ENCODE peak calls at places on chromosomes 12 and 14, in four cellular contexts. P, D, Z and K are unnamed samples.

GRCh38 chr12:92208613-92209121 is 63.0 kb upstream of the BTG1 start:
- DNase-seq in P (peak; percentile 60), D (no peak), Z (peak; percentile 70), K (no peak)

GRCh38 chr14:52906141-52906601 is 44.7 kb downstream of the FERMT2 start:
- DNase-seq in P (peak; percentile 87), D (no peak), Z (peak; percentile 61), K (no peak)

GRCh38 chr12:56840922-56841321 is 77.8 kb downstream of the HSD17B6 start:
- DNase-seq in P (no peak), D (no peak), Z (no peak), K (no peak)

GRCh38 chr12:16037533-16037932 is 126.4 kb downstream of the DERA start:
- DNase-seq in P (no peak), D (no peak), Z (no peak), K (no peak)

GRCh38 chr12:53161119-53161911 is 19.2 kb upstream of the ZNF740 start:
- DNase-seq in D (no peak), P (no peak), Z (no peak), K (no peak)

GRCh38 chr12:54016478-54016964 is 7.7 kb downstream of the HOXC8 start:
- DNase-seq in Z (peak; percentile 84), D (no peak), P (peak; percentile 42), K (no peak)

GRCh38 chr12:79547735-79548347 is 142.9 kb downstream of the PAWR start:
- DNase-seq in Z (peak; percentile 84), P (peak; percentile 81), D (no peak), K (no peak)

GRCh38 chr12:6241495-6241894 is 41.3 kb downstream of the CD9 start:
- DNase-seq in P (no peak), D (no peak), Z (no peak), K (peak; percentile 43)

GRCh38 chr12:104604995-104605675 is 148.4 kb downstream of the CHST11 start:
- DNase-seq in Z (no peak), D (no peak), P (no peak), K (no peak)

GRCh38 chr12:56151672-56152131 is 685 bp upstream of the MYL6B start:
- DNase-seq in D (no peak), P (no peak), Z (peak; percentile 80), K (peak; percentile 84)

GRCh38 chr12:118098456-118098855 is 5.4 kb downstream of the VSIG10 start:
- DNase-seq in D (no peak), P (no peak), Z (no peak), K (no peak)

GRCh38 chr12:119178544-119179334 is at the start of gene HSPB8:
- DNase-seq in D (no peak), P (peak; percentile 96), Z (peak; percentile 76), K (no peak)

GRCh38 chr14:77761205-77761931 is 412 bp upstream of the SNW1 start:
- DNase-seq in P (peak; percentile 96), D (no peak), Z (peak; percentile 66), K (no peak)

GRCh38 chr14:68442828-68443460 is 349.9 kb downstream of the ZFP36L1 start:
- DNase-seq in Z (no peak), D (no peak), P (peak; percentile 74), K (no peak)

GRCh38 chr12:19169222-19169621 is 39.7 kb downstream of the PLEKHA5 start:
- DNase-seq in Z (no peak), D (no peak), P (no peak), K (no peak)

GRCh38 chr14:21097616-21098133 is 780 bp downstream of the ZNF219 start:
- DNase-seq in Z (no peak), P (no peak), D (no peak), K (no peak)

GRCh38 chr12:117919479-117919878 is 49.3 kb downstream of the KSR2 start:
- DNase-seq in Z (no peak), P (no peak), D (no peak), K (no peak)

GRCh38 chr12:5432011-5432400 is at the start of gene NTF3:
- DNase-seq in P (peak; percentile 17), Z (no peak), D (no peak), K (no peak)

GRCh38 chr12:112167031-112167461 is 41.7 kb downstream of the TRAFD1 start:
- DNase-seq in Z (no peak), P (no peak), D (no peak), K (peak; percentile 90)

GRCh38 chr12:2732290-2732689 is 62.5 kb upstream of the FKBP4 start:
- DNase-seq in D (no peak), Z (no peak), P (no peak), K (no peak)

GRCh38 chr14:88437659-88438058 is 52.2 kb downstream of the SPATA7 start:
- DNase-seq in D (no peak), Z (no peak), P (no peak), K (no peak)
- TF ChIP-seq CTCF in D (peak; percentile 41), Z (no peak), P (peak; percentile 22), K (peak; percentile 54)

GRCh38 chr12:20199780-20200179 is 168.6 kb upstream of the PDE3A start:
- DNase-seq in Z (no peak), P (no peak), D (no peak), K (no peak)

GRCh38 chr12:20201733-20202132 is 166.6 kb upstream of the PDE3A start:
- DNase-seq in Z (no peak), P (no peak), D (no peak), K (no peak)

GRCh38 chr12:20194171-20194570 is 174.2 kb upstream of the PDE3A start:
- DNase-seq in D (no peak), P (peak; percentile 42), Z (peak; percentile 48), K (no peak)

DNA sequence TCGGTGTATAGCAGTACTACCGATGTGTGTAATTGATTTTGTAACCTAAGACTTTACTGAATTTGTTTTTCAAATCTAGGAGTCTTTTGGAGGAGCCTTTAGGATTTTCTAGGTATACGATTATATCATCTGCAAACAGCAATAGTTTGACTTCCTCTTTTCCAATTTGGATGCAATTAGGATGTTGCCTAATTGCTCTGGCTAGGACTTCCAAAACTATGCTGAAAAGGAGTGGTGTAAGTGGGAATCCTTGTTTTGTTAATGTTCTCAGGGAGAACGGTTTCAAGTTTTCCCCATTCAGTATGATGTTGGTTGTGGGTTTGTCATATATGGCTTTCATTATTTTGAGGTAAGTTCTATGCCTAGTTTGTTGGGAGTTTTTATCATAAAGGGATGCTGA is 171.6 kb upstream of the PDE3A start:
- DNase-seq in Z (no peak), P (no peak), D (no peak), K (no peak)
- TF ChIP-seq CTCF in Z (no peak), P (no peak), D (no peak), K (no peak)

DNA sequence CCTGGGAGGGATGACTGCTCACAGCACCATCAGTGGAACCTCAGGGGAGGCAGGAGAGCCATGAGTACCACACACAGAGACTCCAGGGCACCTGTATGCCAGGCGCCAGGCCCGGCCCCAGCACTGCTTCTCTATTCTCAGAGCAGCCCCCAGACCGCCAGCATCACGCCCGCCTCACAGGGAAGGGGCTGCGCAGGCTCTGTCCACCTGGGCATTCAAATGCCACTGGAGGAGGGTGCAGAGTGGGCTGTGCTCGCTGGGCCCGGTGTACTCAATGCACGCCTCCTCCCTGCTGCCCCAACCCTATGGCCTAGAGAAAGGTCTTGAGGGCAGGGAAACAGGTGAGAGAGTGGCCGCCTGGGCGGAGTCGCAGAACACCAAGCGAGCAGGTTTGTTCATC is 43.6 kb downstream of the CCDC85C start:
- DNase-seq in P (no peak), Z (no peak), D (no peak), K (no peak)
- TF ChIP-seq CTCF in P (no peak), Z (no peak), D (no peak), K (no peak)

DNA sequence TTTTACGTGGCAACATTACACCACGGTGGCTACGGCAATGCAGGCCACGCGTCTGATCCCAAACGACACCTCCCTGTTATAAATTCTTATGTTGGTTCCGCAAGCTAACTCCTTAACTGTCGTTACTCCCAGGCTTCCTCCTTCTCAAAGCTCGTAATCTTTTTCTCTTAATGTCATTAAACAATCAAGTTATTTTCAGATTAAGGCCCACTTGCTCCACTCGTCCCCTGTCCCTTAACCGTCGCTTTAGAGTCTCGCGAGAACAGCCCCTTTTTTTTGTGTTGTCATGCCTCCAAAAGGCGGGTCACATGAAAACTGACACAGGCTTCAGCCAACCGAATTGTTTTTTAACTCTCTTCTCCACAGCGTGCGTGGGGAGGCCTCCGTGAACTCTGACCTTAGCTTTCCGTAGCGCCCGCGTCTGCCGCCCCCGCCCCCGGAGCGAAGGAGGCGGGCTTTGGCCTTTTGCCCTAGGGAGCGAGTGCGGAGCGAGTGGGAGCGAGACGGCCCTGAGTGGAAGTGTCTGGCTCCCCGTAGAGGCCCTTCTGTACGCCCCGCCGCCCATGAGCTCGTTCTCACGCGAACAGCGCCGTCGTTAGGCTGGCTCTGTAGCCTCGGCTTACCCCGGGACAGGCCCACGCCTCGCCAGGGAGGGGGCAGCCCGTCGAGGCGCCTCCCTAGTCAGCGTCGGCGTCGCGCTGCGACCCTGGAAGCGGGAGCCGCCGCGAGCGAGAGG is at the start of gene CAND1:
- DNase-seq in P (peak; percentile 100), Z (peak; percentile 99), D (peak; percentile 90), K (peak; percentile 97)
- TF ChIP-seq CTCF in P (no peak), Z (peak; percentile 6), D (peak; percentile 7), K (no peak)

GRCh38 chr12:130761537-130762318 is 45.6 kb upstream of the RIMBP2 start:
- DNase-seq in D (no peak), P (peak; percentile 53), Z (peak; percentile 72), K (no peak)
- TF ChIP-seq CTCF in D (peak; percentile 68), P (peak; percentile 63), Z (peak; percentile 60), K (peak; percentile 84)

GRCh38 chr14:22384167-22384549 is 204.9 kb downstream of the DAD1 start:
- DNase-seq in Z (no peak), D (no peak), P (no peak), K (no peak)

GRCh38 chr14:22388669-22389625 is 200.1 kb downstream of the DAD1 start:
- DNase-seq in P (peak; percentile 43), Z (no peak), D (no peak), K (no peak)

GRCh38 chr14:22387776-22388241 is 201.2 kb downstream of the DAD1 start:
- DNase-seq in Z (no peak), P (no peak), D (no peak), K (no peak)

GRCh38 chr14:22384974-22385526 is 204.0 kb downstream of the DAD1 start:
- DNase-seq in D (no peak), P (no peak), Z (no peak), K (no peak)

GRCh38 chr14:22386924-22387775 is 201.9 kb downstream of the DAD1 start:
- DNase-seq in P (peak; percentile 84), D (no peak), Z (peak; percentile 72), K (no peak)
- TF ChIP-seq CTCF in P (peak; percentile 79), D (peak; percentile 97), Z (peak; percentile 90), K (peak; percentile 97)

DNA sequence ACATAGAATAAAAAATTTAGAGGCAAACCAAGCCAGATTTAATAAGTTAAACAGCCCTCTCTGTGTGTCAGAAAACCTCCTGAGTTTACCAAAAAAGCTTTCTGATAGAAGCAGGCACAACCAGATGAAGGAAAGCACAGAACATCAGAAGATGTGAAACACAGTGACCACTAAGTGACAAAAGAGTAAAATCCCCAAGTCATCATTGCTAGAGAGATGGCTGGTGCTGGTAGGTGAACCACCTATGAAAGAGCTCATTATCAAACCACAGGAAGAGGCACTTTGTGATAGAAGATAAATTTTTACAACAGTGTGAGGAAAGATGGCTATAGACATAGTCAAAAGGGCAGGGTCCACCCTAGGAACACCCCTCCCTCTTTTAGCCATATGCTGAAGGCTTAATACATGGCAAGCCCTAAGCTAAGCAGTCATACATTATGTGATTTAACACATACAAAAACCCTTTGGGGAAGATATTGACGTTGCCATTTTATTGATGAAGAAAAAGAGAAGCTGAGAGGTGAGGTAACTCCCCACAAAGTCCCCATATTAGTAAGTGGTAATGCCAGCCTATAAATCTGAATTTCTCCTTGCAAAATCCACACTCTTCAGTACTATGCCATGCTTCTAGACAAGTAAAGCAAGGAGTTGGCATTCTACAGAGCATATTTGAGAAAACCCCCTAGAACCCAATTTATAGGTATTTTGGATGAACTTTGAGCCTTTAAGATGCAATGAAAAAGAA is 449.9 kb downstream of the LRIG3 start:
- DNase-seq in P (no peak), Z (no peak), D (no peak), K (no peak)
- TF ChIP-seq CTCF in P (no peak), Z (no peak), D (no peak), K (no peak)